ENCODE peak calls at places on chromosomes 1 and 21, in six cellular contexts. Q is dorsolateral prefrontal cortex; J is frontal cortex; X is ecto neural progenitor cell; P is naive thymus-derived CD4-positive, alpha-beta T cell; I is kidney glomerular epithelial cell. O is an unnamed sample.

GRCh38 chr1:4395158-4395557 is 259.3 kb upstream of the AJAP1 start:
- DNase-seq in Q (no peak), J (no peak), X (no peak), P (no peak), I (peak), O (no peak)

GRCh38 chr1:218365600-218365999 is 20.5 kb downstream of the TGFB2 start:
- DNase-seq in Q (no peak), J (no peak), X (no peak), P (no peak), I (no peak), O (no peak)

GRCh38 chr1:229506633-229507032 is 1.5 kb downstream of the NUP133 start:
- DNase-seq in Q (no peak), J (no peak), X (no peak), P (no peak), I (no peak), O (no peak)

GRCh38 chr21:42669069-42669468 is 15.6 kb downstream of the PDE9A start:
- DNase-seq in Q (no peak), J (no peak), X (no peak), P (no peak), I (no peak), O (no peak)

GRCh38 chr1:169107673-169108160 is 1.2 kb downstream of the ATP1B1 start:
- DNase-seq in Q (peak), J (no peak), X (no peak), P (peak), I (peak), O (no peak)

GRCh38 chr1:32240140-32240951 is 6.7 kb upstream of the FAM167B start:
- DNase-seq in Q (peak), J (peak), X (peak), P (no peak), I (no peak), O (no peak)

GRCh38 chr1:147625274-147625986 is 44.9 kb downstream of the ACP6 start:
- DNase-seq in Q (no peak), J (no peak), X (no peak), P (no peak), I (no peak), O (no peak)

GRCh38 chr1:41483960-41484844 is at the start of gene EDN2:
- DNase-seq in Q (no peak), J (no peak), X (no peak), P (no peak), I (peak), O (no peak)

GRCh38 chr1:30877205-30877912 is 31.2 kb downstream of the SDC3 start:
- DNase-seq in Q (peak), J (peak), X (no peak), P (no peak), I (no peak), O (no peak)

GRCh38 chr1:68819190-68819829 is 322.4 kb upstream of the DEPDC1 start:
- DNase-seq in Q (no peak), J (no peak), X (no peak), P (no peak), I (peak), O (no peak)

GRCh38 chr1:18900303-18900841 is 2.0 kb downstream of the ALDH4A1 start:
- DNase-seq in Q (no peak), J (no peak), X (no peak), P (no peak), I (no peak), O (no peak)

GRCh38 chr1:112714313-112715263 is 544 bp downstream of the PPM1J start:
- DNase-seq in Q (peak), J (no peak), X (peak), P (no peak), I (no peak), O (no peak)

GRCh38 chr1:181139631-181140051 is 51.1 kb downstream of the IER5 start:
- DNase-seq in Q (no peak), J (no peak), X (no peak), P (no peak), I (no peak), O (no peak)

GRCh38 chr1:36653850-36654249 is 171.1 kb upstream of the CSF3R start:
- DNase-seq in Q (peak), J (peak), X (no peak), P (no peak), I (no peak), O (no peak)